ENCODE peak calls at places on chromosomes 13 and 19, in ten cellular contexts. I, D, K, F, R, U, H, E, Q and B are unnamed samples.

GRCh38 chr19:39915848-39916215 is 18.6 kb downstream of the FCGBP start:
- DNase-seq in I (no peak), D (no peak), K (no peak), F (no peak), R (no peak), U (no peak), H (no peak), E (no peak), Q (no peak), B (no peak)

GRCh38 chr13:27280009-27280646 is 9.5 kb downstream of the RASL11A start:
- DNase-seq in I (no peak), D (no peak), K (no peak), F (no peak), R (no peak), U (no peak), H (no peak), E (no peak), Q (no peak), B (peak; percentile 12)

GRCh38 chr13:35747594-35747993 is 271.1 kb upstream of the MAB21L1 start:
- DNase-seq in I (no peak), D (no peak), K (no peak), F (no peak), R (no peak), U (no peak), H (no peak), E (no peak), Q (no peak), B (no peak)

GRCh38 chr13:94305033-94305432 is 174.4 kb downstream of the DCT start:
- DNase-seq in I (no peak), D (no peak), K (no peak), F (no peak), R (no peak), U (no peak), H (no peak), E (no peak), Q (no peak), B (peak; percentile 53)

GRCh38 chr13:90675129-90675528 is 672.4 kb upstream of the MIR17HG start:
- DNase-seq in I (no peak), D (no peak), K (no peak), F (no peak), R (no peak), U (no peak), H (no peak), E (no peak), Q (no peak), B (peak; percentile 74)

GRCh38 chr19:53977991-53978731 is 13.3 kb upstream of the CACNG6 start:
- DNase-seq in I (no peak), D (no peak), K (peak; percentile 98), F (no peak), R (peak; percentile 50), U (no peak), H (peak; percentile 99), E (peak; percentile 99), Q (peak; percentile 35), B (no peak)

GRCh38 chr13:38530492-38530891 is 156.4 kb upstream of the FREM2 start:
- DNase-seq in I (no peak), D (no peak), K (peak; percentile 53), F (no peak), R (no peak), U (no peak), H (no peak), E (no peak), Q (no peak), B (peak; percentile 44)

GRCh38 chr13:20974981-20975585 is 72.5 kb upstream of the XPO4 start:
- DNase-seq in I (no peak), D (peak; percentile 59), K (no peak), F (no peak), R (no peak), U (no peak), H (no peak), E (no peak), Q (no peak), B (no peak)

GRCh38 chr19:35643255-35644205 is 2.0 kb downstream of the ETV2 start:
- DNase-seq in I (peak; percentile 91), D (peak; percentile 97), K (peak; percentile 79), F (peak; percentile 76), R (peak; percentile 81), U (peak; percentile 93), H (peak; percentile 97), E (peak; percentile 92), Q (peak; percentile 30), B (peak; percentile 94)

GRCh38 chr19:38488811-38489481 is 55.5 kb downstream of the RYR1 start:
- DNase-seq in I (no peak), D (no peak), K (no peak), F (no peak), R (no peak), U (no peak), H (no peak), E (peak; percentile 45), Q (no peak), B (no peak)

GRCh38 chr13:23673867-23674605 is 103.8 kb downstream of the TNFRSF19 start:
- DNase-seq in I (no peak), D (no peak), K (no peak), F (no peak), R (no peak), U (no peak), H (no peak), E (no peak), Q (no peak), B (no peak)

GRCh38 chr13:98144501-98145350 is 1.8 kb downstream of the FARP1 start:
- DNase-seq in I (no peak), D (no peak), K (peak; percentile 42), F (no peak), R (no peak), U (no peak), H (peak; percentile 81), E (no peak), Q (no peak), B (peak; percentile 85)

GRCh38 chr13:20349564-20350379 is 117.7 kb upstream of the GJB6 start:
- DNase-seq in I (no peak), D (no peak), K (no peak), F (no peak), R (no peak), U (no peak), H (peak; percentile 42), E (no peak), Q (no peak), B (no peak)

GRCh38 chr13:83221813-83222241 is 660.4 kb downstream of the SLITRK1 start:
- DNase-seq in I (no peak), D (no peak), K (peak; percentile 92), F (no peak), R (no peak), U (no peak), H (no peak), E (no peak), Q (no peak), B (no peak)

GRCh38 chr19:3855321-3855720 is 13.5 kb downstream of the ZFR2 start:
- DNase-seq in I (no peak), D (no peak), K (no peak), F (no peak), R (no peak), U (no peak), H (no peak), E (no peak), Q (no peak), B (peak; percentile 13)

GRCh38 chr13:49679244-49679643 is 12.0 kb downstream of the EBPL start:
- DNase-seq in I (no peak), D (no peak), K (peak; percentile 20), F (no peak), R (no peak), U (no peak), H (no peak), E (no peak), Q (no peak), B (peak; percentile 2)